ENCODE peak calls at places on chromosomes 6 and 20, in nine cellular contexts. One of them, this sample, is unnamed.

GRCh38 chr6:43627008-43627825 is 1.8 kb downstream of the GTPBP2 start:
- DNase-seq in A549: peak
- DNase-seq in left lung: peak
- DNase-seq in WERI-Rb-1: no peak
- DNase-seq in uterus: peak
- DNase-seq in HCT116: peak
- DNase-seq in left ventricle myocardium inferior: peak
- DNase-seq in Peyer's patch: peak
- DNase-seq in endodermal cell: no peak
- DNase-seq in this sample: peak

GRCh38 chr6:43547202-43547601 is 28.6 kb downstream of the XPO5 start:
- DNase-seq in Peyer's patch: no peak
- DNase-seq in left ventricle myocardium inferior: no peak
- DNase-seq in A549: no peak
- DNase-seq in WERI-Rb-1: no peak
- DNase-seq in endodermal cell: no peak
- DNase-seq in HCT116: no peak
- DNase-seq in left lung: no peak
- DNase-seq in uterus: no peak
- DNase-seq in this sample: no peak

GRCh38 chr6:46704562-46704961 is 16.9 kb downstream of the TDRD6 start:
- DNase-seq in uterus: no peak
- DNase-seq in left lung: no peak
- DNase-seq in Peyer's patch: no peak
- DNase-seq in WERI-Rb-1: peak
- DNase-seq in A549: no peak
- DNase-seq in endodermal cell: no peak
- DNase-seq in HCT116: peak
- DNase-seq in left ventricle myocardium inferior: no peak
- DNase-seq in this sample: no peak

GRCh38 chr6:116015560-116015959 is 45.1 kb downstream of the FRK start:
- DNase-seq in left lung: no peak
- DNase-seq in HCT116: no peak
- DNase-seq in left ventricle myocardium inferior: no peak
- DNase-seq in uterus: no peak
- DNase-seq in WERI-Rb-1: no peak
- DNase-seq in Peyer's patch: no peak
- DNase-seq in endodermal cell: no peak
- DNase-seq in A549: no peak
- DNase-seq in this sample: no peak

GRCh38 chr20:58547527-58548475 is 32.6 kb upstream of the APCDD1L start:
- DNase-seq in uterus: no peak
- DNase-seq in WERI-Rb-1: no peak
- DNase-seq in endodermal cell: peak
- DNase-seq in left ventricle myocardium inferior: no peak
- DNase-seq in A549: no peak
- DNase-seq in left lung: no peak
- DNase-seq in HCT116: no peak
- DNase-seq in Peyer's patch: no peak
- DNase-seq in this sample: no peak

GRCh38 chr6:154071236-154071635 is 32.2 kb downstream of the OPRM1 start:
- DNase-seq in endodermal cell: no peak
- DNase-seq in WERI-Rb-1: no peak
- DNase-seq in uterus: no peak
- DNase-seq in HCT116: no peak
- DNase-seq in A549: no peak
- DNase-seq in Peyer's patch: no peak
- DNase-seq in left ventricle myocardium inferior: no peak
- DNase-seq in left lung: no peak
- DNase-seq in this sample: no peak

GRCh38 chr6:151870375-151870774 is 62.9 kb downstream of the ESR1 start:
- DNase-seq in left ventricle myocardium inferior: no peak
- DNase-seq in Peyer's patch: no peak
- DNase-seq in uterus: no peak
- DNase-seq in WERI-Rb-1: no peak
- DNase-seq in A549: no peak
- DNase-seq in endodermal cell: no peak
- DNase-seq in left lung: no peak
- DNase-seq in HCT116: no peak
- DNase-seq in this sample: no peak

GRCh38 chr6:12479885-12480284 is 189.7 kb downstream of the EDN1 start:
- DNase-seq in WERI-Rb-1: no peak
- DNase-seq in HCT116: no peak
- DNase-seq in uterus: no peak
- DNase-seq in left ventricle myocardium inferior: no peak
- DNase-seq in Peyer's patch: no peak
- DNase-seq in A549: no peak
- DNase-seq in endodermal cell: no peak
- DNase-seq in left lung: no peak
- DNase-seq in this sample: no peak

GRCh38 chr6:157613011-157613522 is 210.0 kb upstream of the SNX9 start:
- DNase-seq in left ventricle myocardium inferior: no peak
- DNase-seq in Peyer's patch: no peak
- DNase-seq in WERI-Rb-1: no peak
- DNase-seq in A549: peak
- DNase-seq in uterus: no peak
- DNase-seq in left lung: no peak
- DNase-seq in HCT116: peak
- DNase-seq in endodermal cell: no peak
- DNase-seq in this sample: no peak

GRCh38 chr6:19824058-19824807 is 12.9 kb upstream of the ID4 start:
- DNase-seq in left ventricle myocardium inferior: no peak
- DNase-seq in endodermal cell: no peak
- DNase-seq in Peyer's patch: no peak
- DNase-seq in left lung: no peak
- DNase-seq in uterus: peak
- DNase-seq in A549: no peak
- DNase-seq in WERI-Rb-1: no peak
- DNase-seq in HCT116: no peak
- DNase-seq in this sample: no peak

GRCh38 chr6:138241893-138242292 is 23.6 kb upstream of the PBOV1 start:
- DNase-seq in WERI-Rb-1: no peak
- DNase-seq in endodermal cell: no peak
- DNase-seq in left ventricle myocardium inferior: no peak
- DNase-seq in uterus: no peak
- DNase-seq in HCT116: no peak
- DNase-seq in A549: no peak
- DNase-seq in left lung: no peak
- DNase-seq in Peyer's patch: no peak
- DNase-seq in this sample: no peak

GRCh38 chr6:138569970-138570715 is 70.8 kb upstream of the NHSL1 start:
- DNase-seq in HCT116: no peak
- DNase-seq in WERI-Rb-1: no peak
- DNase-seq in left ventricle myocardium inferior: no peak
- DNase-seq in endodermal cell: no peak
- DNase-seq in Peyer's patch: no peak
- DNase-seq in left lung: no peak
- DNase-seq in uterus: no peak
- DNase-seq in A549: no peak
- DNase-seq in this sample: no peak

GRCh38 chr6:34928695-34929094 is 39.6 kb downstream of the ANKS1A start:
- DNase-seq in HCT116: no peak
- DNase-seq in uterus: no peak
- DNase-seq in Peyer's patch: no peak
- DNase-seq in endodermal cell: no peak
- DNase-seq in left ventricle myocardium inferior: no peak
- DNase-seq in WERI-Rb-1: no peak
- DNase-seq in left lung: no peak
- DNase-seq in A549: no peak
- DNase-seq in this sample: no peak

GRCh38 chr20:50221501-50222323 is 31.1 kb downstream of the CEBPB start:
- DNase-seq in HCT116: no peak
- DNase-seq in WERI-Rb-1: no peak
- DNase-seq in Peyer's patch: no peak
- DNase-seq in left ventricle myocardium inferior: peak
- DNase-seq in uterus: no peak
- DNase-seq in A549: no peak
- DNase-seq in endodermal cell: no peak
- DNase-seq in left lung: peak
- DNase-seq in this sample: no peak

GRCh38 chr6:107290491-107290890 is 168.9 kb downstream of the PDSS2 start:
- DNase-seq in endodermal cell: no peak
- DNase-seq in uterus: no peak
- DNase-seq in A549: no peak
- DNase-seq in WERI-Rb-1: no peak
- DNase-seq in HCT116: no peak
- DNase-seq in left lung: no peak
- DNase-seq in Peyer's patch: no peak
- DNase-seq in left ventricle myocardium inferior: no peak
- DNase-seq in this sample: no peak

DNA sequence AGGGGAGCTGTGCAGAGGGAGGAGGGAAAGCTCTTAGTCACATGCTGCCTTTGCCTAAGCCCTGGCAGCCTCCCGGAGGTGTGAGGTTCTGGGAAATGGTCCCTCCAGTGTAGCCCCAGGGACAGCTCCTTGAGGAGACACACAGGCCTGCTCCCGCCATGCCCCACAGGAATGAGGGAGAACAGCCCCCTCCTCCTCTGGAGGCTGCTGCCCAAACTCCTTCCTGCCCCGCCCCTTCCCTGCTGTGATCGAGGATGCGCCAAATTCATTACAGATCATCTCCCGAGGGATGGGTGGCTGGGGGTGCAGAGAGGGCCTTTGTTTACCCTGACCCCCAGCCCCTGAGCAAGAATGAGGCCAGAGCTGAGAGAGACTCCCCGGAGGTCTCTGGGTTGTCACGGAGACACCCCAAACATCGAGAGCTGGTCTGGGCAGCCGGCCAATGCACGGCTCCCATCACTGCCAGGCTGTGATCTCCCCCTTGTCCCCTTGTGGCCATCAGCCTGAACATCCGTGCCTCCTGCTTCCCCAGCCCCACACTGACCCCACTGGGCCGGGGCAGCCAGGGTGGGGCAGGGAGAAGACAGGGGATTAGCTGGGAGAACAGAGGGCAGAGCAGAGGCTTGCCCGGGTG is 8.4 kb downstream of the CYP21A2 start:
- DNase-seq in HCT116: no peak
- DNase-seq in WERI-Rb-1: peak
- DNase-seq in left lung: peak
- DNase-seq in Peyer's patch: no peak
- DNase-seq in uterus: peak
- DNase-seq in endodermal cell: peak
- DNase-seq in A549: no peak
- DNase-seq in left ventricle myocardium inferior: peak
- DNase-seq in this sample: no peak
- TF ChIP-seq CTCF in HCT116: no peak
- TF ChIP-seq CTCF in WERI-Rb-1: peak
- TF ChIP-seq CTCF in left lung: no peak
- TF ChIP-seq CTCF in Peyer's patch: no peak
- TF ChIP-seq CTCF in uterus: no peak
- TF ChIP-seq CTCF in endodermal cell: peak
- TF ChIP-seq CTCF in A549: no peak
- TF ChIP-seq CTCF in left ventricle myocardium inferior: no peak
- TF ChIP-seq CTCF in this sample: no peak

GRCh38 chr6:110613356-110613755 is 136.9 kb upstream of the SLC22A16 start:
- DNase-seq in Peyer's patch: no peak
- DNase-seq in left lung: no peak
- DNase-seq in WERI-Rb-1: no peak
- DNase-seq in A549: no peak
- DNase-seq in uterus: no peak
- DNase-seq in left ventricle myocardium inferior: no peak
- DNase-seq in endodermal cell: no peak
- DNase-seq in HCT116: no peak
- DNase-seq in this sample: no peak

GRCh38 chr6:110612298-110612697 is 135.9 kb upstream of the SLC22A16 start:
- DNase-seq in Peyer's patch: no peak
- DNase-seq in endodermal cell: no peak
- DNase-seq in HCT116: no peak
- DNase-seq in A549: no peak
- DNase-seq in left lung: no peak
- DNase-seq in uterus: no peak
- DNase-seq in left ventricle myocardium inferior: no peak
- DNase-seq in WERI-Rb-1: no peak
- DNase-seq in this sample: no peak

GRCh38 chr6:110617057-110617456 is 140.6 kb upstream of the SLC22A16 start:
- DNase-seq in WERI-Rb-1: no peak
- DNase-seq in A549: no peak
- DNase-seq in left ventricle myocardium inferior: no peak
- DNase-seq in HCT116: no peak
- DNase-seq in left lung: no peak
- DNase-seq in Peyer's patch: no peak
- DNase-seq in endodermal cell: no peak
- DNase-seq in uterus: no peak
- DNase-seq in this sample: no peak

GRCh38 chr6:110618591-110619267 is 142.3 kb upstream of the SLC22A16 start:
- DNase-seq in A549: no peak
- DNase-seq in left ventricle myocardium inferior: no peak
- DNase-seq in left lung: no peak
- DNase-seq in uterus: no peak
- DNase-seq in WERI-Rb-1: no peak
- DNase-seq in Peyer's patch: no peak
- DNase-seq in HCT116: peak
- DNase-seq in endodermal cell: peak
- DNase-seq in this sample: no peak

DNA sequence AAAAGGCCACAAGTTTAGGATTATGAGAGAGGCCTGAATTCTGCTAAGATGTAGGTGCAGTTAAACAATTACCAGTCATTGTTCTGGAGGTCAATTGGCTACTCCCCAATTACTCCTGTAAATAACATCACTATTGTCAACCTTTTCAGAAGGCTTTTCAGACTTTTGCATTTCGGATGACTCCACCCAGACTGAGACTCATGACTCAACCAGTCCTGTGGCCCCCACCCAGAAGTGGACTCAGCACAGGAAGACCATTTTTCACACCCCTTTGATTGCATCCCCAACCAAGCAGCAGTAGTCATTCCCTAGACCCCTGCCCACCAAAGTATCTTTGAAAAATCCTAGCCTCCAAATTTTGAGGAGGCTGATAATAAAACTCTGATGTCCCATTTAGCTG is 139.3 kb upstream of the SLC22A16 start:
- DNase-seq in A549: no peak
- DNase-seq in Peyer's patch: no peak
- DNase-seq in left lung: no peak
- DNase-seq in endodermal cell: no peak
- DNase-seq in HCT116: no peak
- DNase-seq in uterus: no peak
- DNase-seq in left ventricle myocardium inferior: no peak
- DNase-seq in WERI-Rb-1: no peak
- DNase-seq in this sample: no peak
- H3K4me3 ChIP-seq in A549: no peak
- H3K4me3 ChIP-seq in Peyer's patch: no peak
- H3K4me3 ChIP-seq in left lung: no peak
- H3K4me3 ChIP-seq in endodermal cell: no peak
- H3K4me3 ChIP-seq in HCT116: no peak
- H3K4me3 ChIP-seq in uterus: no peak
- H3K4me3 ChIP-seq in left ventricle myocardium inferior: no peak
- H3K4me3 ChIP-seq in WERI-Rb-1: no peak
- H3K4me3 ChIP-seq in this sample: no peak

GRCh38 chr6:128597956-128598355 is 77.6 kb upstream of the PTPRK start:
- DNase-seq in WERI-Rb-1: no peak
- DNase-seq in uterus: no peak
- DNase-seq in HCT116: no peak
- DNase-seq in left lung: no peak
- DNase-seq in Peyer's patch: no peak
- DNase-seq in left ventricle myocardium inferior: no peak
- DNase-seq in A549: no peak
- DNase-seq in endodermal cell: no peak
- DNase-seq in this sample: no peak
- H3K27ac ChIP-seq in WERI-Rb-1: no peak
- H3K27ac ChIP-seq in uterus: no peak
- H3K27ac ChIP-seq in HCT116: no peak
- H3K27ac ChIP-seq in left lung: no peak
- H3K27ac ChIP-seq in Peyer's patch: no peak
- H3K27ac ChIP-seq in left ventricle myocardium inferior: no peak
- H3K27ac ChIP-seq in A549: no peak
- H3K27ac ChIP-seq in endodermal cell: no peak
- H3K27ac ChIP-seq in this sample: no peak

GRCh38 chr6:81734081-81734480 is 18.4 kb downstream of the TENT5A start:
- DNase-seq in endodermal cell: no peak
- DNase-seq in A549: no peak
- DNase-seq in WERI-Rb-1: no peak
- DNase-seq in uterus: no peak
- DNase-seq in HCT116: no peak
- DNase-seq in left ventricle myocardium inferior: no peak
- DNase-seq in Peyer's patch: no peak
- DNase-seq in left lung: no peak
- DNase-seq in this sample: no peak
- TF ChIP-seq CTCF in endodermal cell: peak
- TF ChIP-seq CTCF in A549: no peak
- TF ChIP-seq CTCF in WERI-Rb-1: no peak
- TF ChIP-seq CTCF in uterus: no peak
- TF ChIP-seq CTCF in HCT116: no peak
- TF ChIP-seq CTCF in left ventricle myocardium inferior: peak
- TF ChIP-seq CTCF in Peyer's patch: no peak
- TF ChIP-seq CTCF in left lung: no peak
- TF ChIP-seq CTCF in this sample: no peak

This sample was measured in ascending aorta.